ENCODE peak calls at places on chromosomes 11 and 22, in six cellular contexts. One of them, this sample, is unnamed.

GRCh38 chr22:49968313-49968830 is 7.8 kb downstream of the PIM3 start:
- DNase-seq in fibroblast of mammary gland: no peak
- DNase-seq in body of pancreas: peak; percentile 27
- DNase-seq in NCI-H2081: no peak
- DNase-seq in hypothalamus: no peak
- DNase-seq in iris pigment epithelial cell: no peak
- DNase-seq in this sample: peak; percentile 4

GRCh38 chr11:1817000-1817399 is 17.8 kb upstream of the SYT8 start:
- DNase-seq in body of pancreas: no peak
- DNase-seq in hypothalamus: no peak
- DNase-seq in fibroblast of mammary gland: no peak
- DNase-seq in iris pigment epithelial cell: no peak
- DNase-seq in NCI-H2081: no peak
- DNase-seq in this sample: no peak

GRCh38 chr11:107018902-107019493 is 722 bp upstream of the GUCY1A2 start:
- DNase-seq in hypothalamus: peak; percentile 26
- DNase-seq in body of pancreas: peak; percentile 63
- DNase-seq in iris pigment epithelial cell: peak; percentile 83
- DNase-seq in NCI-H2081: no peak
- DNase-seq in fibroblast of mammary gland: peak; percentile 67
- DNase-seq in this sample: peak; percentile 86

GRCh38 chr11:47236482-47236881 is 12.1 kb downstream of the ACP2 start:
- DNase-seq in fibroblast of mammary gland: peak; percentile 76
- DNase-seq in body of pancreas: no peak
- DNase-seq in iris pigment epithelial cell: peak; percentile 83
- DNase-seq in hypothalamus: no peak
- DNase-seq in NCI-H2081: no peak
- DNase-seq in this sample: no peak

GRCh38 chr22:34333285-34333684 is 413.0 kb upstream of the LARGE1 start:
- DNase-seq in fibroblast of mammary gland: no peak
- DNase-seq in NCI-H2081: no peak
- DNase-seq in body of pancreas: no peak
- DNase-seq in iris pigment epithelial cell: no peak
- DNase-seq in hypothalamus: no peak
- DNase-seq in this sample: no peak

GRCh38 chr11:119664063-119664572 is 64.9 kb downstream of the NECTIN1 start:
- DNase-seq in hypothalamus: no peak
- DNase-seq in body of pancreas: peak; percentile 87
- DNase-seq in NCI-H2081: peak; percentile 64
- DNase-seq in fibroblast of mammary gland: no peak
- DNase-seq in iris pigment epithelial cell: peak; percentile 32
- DNase-seq in this sample: no peak

GRCh38 chr22:40401532-40401931 is 31.1 kb downstream of the SGSM3 start:
- DNase-seq in hypothalamus: no peak
- DNase-seq in NCI-H2081: no peak
- DNase-seq in fibroblast of mammary gland: no peak
- DNase-seq in iris pigment epithelial cell: no peak
- DNase-seq in body of pancreas: peak; percentile 63
- DNase-seq in this sample: no peak

GRCh38 chr11:70538641-70539359 is 140.5 kb downstream of the CTTN start:
- DNase-seq in body of pancreas: no peak
- DNase-seq in iris pigment epithelial cell: no peak
- DNase-seq in NCI-H2081: no peak
- DNase-seq in fibroblast of mammary gland: no peak
- DNase-seq in hypothalamus: no peak
- DNase-seq in this sample: no peak

GRCh38 chr11:22192642-22193347 is at the start of gene ANO5:
- DNase-seq in iris pigment epithelial cell: no peak
- DNase-seq in NCI-H2081: peak; percentile 70
- DNase-seq in body of pancreas: peak; percentile 83
- DNase-seq in hypothalamus: peak; percentile 26
- DNase-seq in fibroblast of mammary gland: no peak
- DNase-seq in this sample: peak; percentile 75

GRCh38 chr11:11998091-11998781 is 10.2 kb downstream of the DKK3 start:
- DNase-seq in iris pigment epithelial cell: peak; percentile 95
- DNase-seq in body of pancreas: no peak
- DNase-seq in fibroblast of mammary gland: peak; percentile 95
- DNase-seq in hypothalamus: no peak
- DNase-seq in NCI-H2081: no peak
- DNase-seq in this sample: no peak

GRCh38 chr22:38032681-38033521 is 24.3 kb upstream of the PICK1 start:
- DNase-seq in NCI-H2081: no peak
- DNase-seq in fibroblast of mammary gland: peak; percentile 96
- DNase-seq in hypothalamus: no peak
- DNase-seq in body of pancreas: no peak
- DNase-seq in iris pigment epithelial cell: peak; percentile 89
- DNase-seq in this sample: no peak

GRCh38 chr11:73206751-73207280 is 11.3 kb upstream of the P2RY2 start:
- DNase-seq in hypothalamus: no peak
- DNase-seq in NCI-H2081: no peak
- DNase-seq in body of pancreas: no peak
- DNase-seq in fibroblast of mammary gland: no peak
- DNase-seq in iris pigment epithelial cell: peak; percentile 28
- DNase-seq in this sample: no peak